ENCODE peak calls at places on chromosomes 7 and 10, in five cellular contexts. H is Right ventricle myocardium superior, R is NCI-H1105 treated with DMSO at 0.1 percent for 48 hours, C is left cardiac atrium, J is thoracic aorta. E is an unnamed sample.

GRCh38 chr10:60975716-60976115 is 31.7 kb upstream of the RHOBTB1 start:
- DNase-seq in C (no peak), J (no peak), R (no peak), H (no peak), E (no peak)

GRCh38 chr10:94483970-94484369 is 61.6 kb upstream of the HELLS start:
- DNase-seq in C (no peak), J (no peak), H (no peak), R (no peak), E (no peak)

GRCh38 chr10:94429049-94429707 is 26.8 kb downstream of the TBC1D12 start:
- DNase-seq in R (no peak), H (no peak), C (no peak), J (no peak), E (no peak)

GRCh38 chr7:18494821-18495408 is 634 bp upstream of the HDAC9 start:
- DNase-seq in H (no peak), R (peak), C (no peak), J (no peak), E (no peak)

GRCh38 chr7:159027803-159028455 is 116.7 kb downstream of the VIPR2 start:
- DNase-seq in R (peak), H (peak), J (no peak), C (no peak), E (no peak)

GRCh38 chr7:43205171-43205795 is 92.8 kb downstream of the HECW1 start:
- DNase-seq in R (no peak), H (no peak), C (no peak), J (no peak), E (no peak)

GRCh38 chr10:34113504-34114225 is 701.4 kb downstream of the PARD3 start:
- DNase-seq in R (no peak), C (no peak), H (no peak), J (no peak), E (no peak)

GRCh38 chr7:107563072-107563760 is 504 bp downstream of the COG5 start:
- DNase-seq in J (no peak), C (no peak), H (no peak), R (peak), E (no peak)

GRCh38 chr7:28178537-28178936 is 2.1 kb downstream of the JAZF1 start:
- DNase-seq in H (no peak), R (no peak), J (no peak), C (no peak), E (no peak)

GRCh38 chr7:156943091-156944041 is 6.1 kb upstream of the NOM1 start:
- DNase-seq in J (no peak), H (no peak), C (no peak), R (no peak), E (no peak)

GRCh38 chr7:1618475-1618874 is 48.6 kb upstream of the PSMG3 start:
- DNase-seq in R (no peak), C (no peak), H (no peak), J (no peak), E (no peak)

GRCh38 chr10:11822031-11822756 is 962 bp upstream of the PROSER2 start:
- DNase-seq in H (no peak), J (no peak), R (peak), C (no peak), E (no peak)

GRCh38 chr10:94092848-94093247 is 99.1 kb downstream of the PLCE1 start:
- DNase-seq in H (no peak), C (no peak), R (no peak), J (peak), E (no peak)

GRCh38 chr10:60890811-60891210 is 53.2 kb downstream of the RHOBTB1 start:
- DNase-seq in C (no peak), J (no peak), R (no peak), H (no peak), E (no peak)

GRCh38 chr7:35253680-35254495 is at the start of gene TBX20:
- DNase-seq in H (peak), J (no peak), C (peak), R (no peak), E (peak)

GRCh38 chr10:129645487-129645886 is 178.4 kb downstream of the MGMT start:
- DNase-seq in J (no peak), H (no peak), R (no peak), C (no peak), E (no peak)

GRCh38 chr7:158836692-158837091 is 7.4 kb upstream of the ESYT2 start:
- DNase-seq in R (no peak), C (no peak), H (no peak), J (no peak), E (no peak)

GRCh38 chr7:158351051-158351450 is 236.6 kb downstream of the PTPRN2 start:
- DNase-seq in H (no peak), C (no peak), R (no peak), J (no peak), E (no peak)

GRCh38 chr10:2650328-2650727 is 417.0 kb upstream of the PFKP start:
- DNase-seq in J (no peak), H (no peak), C (no peak), R (no peak), E (no peak)

GRCh38 chr10:84204122-84204521 is 9.8 kb downstream of the CDHR1 start:
- DNase-seq in R (no peak), J (no peak), H (no peak), C (no peak), E (no peak)

GRCh38 chr10:4310153-4310552 is 515.9 kb upstream of the AKR1E2 start:
- DNase-seq in H (no peak), J (no peak), C (no peak), R (no peak), E (no peak)

GRCh38 chr7:122577449-122578003 is 121.4 kb downstream of the RNF133 start:
- DNase-seq in H (no peak), C (no peak), J (no peak), R (no peak), E (no peak)

GRCh38 chr10:131311661-131312260 is at the start of gene TCERG1L:
- DNase-seq in J (no peak), H (no peak), R (peak), C (no peak), E (peak)

GRCh38 chr7:56188823-56189346 is 72.7 kb upstream of the NUPR2 start:
- DNase-seq in J (no peak), R (no peak), H (no peak), C (no peak), E (no peak)

GRCh38 chr10:127904931-127905622 is 1.8 kb upstream of the PTPRE start:
- DNase-seq in R (no peak), J (no peak), H (no peak), C (no peak), E (no peak)

GRCh38 chr7:29337628-29338116 is 143.1 kb downstream of the CHN2 start:
- DNase-seq in C (no peak), H (no peak), J (no peak), R (no peak), E (no peak)

GRCh38 chr10:90871279-90871760 is 454 bp upstream of the RPP30 start:
- DNase-seq in H (no peak), R (peak), C (peak), J (no peak), E (peak)

GRCh38 chr10:88465765-88466164 is 117.4 kb downstream of the RNLS start:
- DNase-seq in C (no peak), R (no peak), J (no peak), H (no peak), E (no peak)